ENCODE peak calls at places on chromosomes 6 and 20, in four cellular contexts. T, Q, J and C are unnamed samples.

GRCh38 chr6:170225852-170226417 is 64.9 kb downstream of the DLL1 start:
- DNase-seq in T (no peak), Q (no peak), J (no peak), C (no peak)

GRCh38 chr6:6769466-6769865 is 180.9 kb downstream of the LY86 start:
- DNase-seq in T (no peak), Q (no peak), J (no peak), C (no peak)

GRCh38 chr6:36755435-36756348 is 58.1 kb downstream of the RAB44 start:
- DNase-seq in Q (no peak), J (peak), T (peak), C (peak)

GRCh38 chr20:24575811-24576210 is 106.4 kb downstream of the SYNDIG1 start:
- DNase-seq in T (no peak), J (no peak), Q (no peak), C (no peak)

GRCh38 chr6:311679-312220 is 19.5 kb downstream of the DUSP22 start:
- DNase-seq in J (no peak), T (no peak), Q (no peak), C (no peak)

GRCh38 chr6:170208651-170209353 is 82.1 kb downstream of the DLL1 start:
- DNase-seq in J (no peak), Q (no peak), T (no peak), C (peak)

GRCh38 chr20:1500496-1500895 is 9.3 kb upstream of the SIRPB2 start:
- DNase-seq in Q (no peak), J (no peak), T (no peak), C (no peak)

GRCh38 chr6:102950967-102951366 is 1557.5 kb downstream of the GRIK2 start:
- DNase-seq in T (no peak), J (no peak), Q (no peak), C (no peak)

GRCh38 chr6:56862415-56863175 is 92.3 kb upstream of the BEND6 start:
- DNase-seq in Q (no peak), J (no peak), T (no peak), C (no peak)

GRCh38 chr6:16929814-16930213 is 168.6 kb upstream of the ATXN1 start:
- DNase-seq in Q (no peak), J (no peak), T (no peak), C (peak)

GRCh38 chr6:155646443-155646842 is 190.8 kb upstream of the NOX3 start:
- DNase-seq in Q (no peak), T (no peak), J (no peak), C (no peak)

GRCh38 chr20:59783020-59784010 is 150.1 kb downstream of the SYCP2 start:
- DNase-seq in J (no peak), T (no peak), Q (peak), C (peak)

GRCh38 chr20:10763117-10763516 is 89.3 kb upstream of the JAG1 start:
- DNase-seq in T (no peak), Q (no peak), J (no peak), C (peak)